ENCODE peak calls at places on chromosome 18, in four cellular contexts. O, W, K and H are unnamed samples.

GRCh38 chr18:68679531-68679930 is 35.4 kb downstream of the TMX3 start:
- DNase-seq in O (no peak), W (peak), K (no peak), H (no peak)

GRCh38 chr18:79924814-79925655 is 26.4 kb downstream of the SLC66A2 start:
- DNase-seq in O (peak), W (no peak), K (no peak), H (no peak)

GRCh38 chr18:58263055-58263732 is 219.2 kb downstream of the NEDD4L start:
- DNase-seq in O (no peak), W (peak), K (peak), H (no peak)

GRCh38 chr18:61286867-61287266 is 46.4 kb upstream of the CDH20 start:
- DNase-seq in O (no peak), W (no peak), K (no peak), H (no peak)

GRCh38 chr18:3585656-3586509 is 135.9 kb downstream of the TGIF1 start:
- DNase-seq in O (peak), W (peak), K (peak), H (no peak)

GRCh38 chr18:56475250-56475649 is 163.1 kb downstream of the TXNL1 start:
- DNase-seq in O (no peak), W (no peak), K (no peak), H (no peak)

GRCh38 chr18:30175061-30175574 is 867.4 kb downstream of the DSC3 start:
- DNase-seq in O (no peak), W (no peak), K (no peak), H (no peak)

GRCh38 chr18:36196239-36196995 is 9.1 kb downstream of the MOCOS start:
- DNase-seq in O (no peak), W (no peak), K (no peak), H (no peak)

GRCh38 chr18:75074196-75075015 is 134.5 kb downstream of the PTGR3 start:
- DNase-seq in O (no peak), W (no peak), K (no peak), H (no peak)

GRCh38 chr18:35777042-35777441 is 195.4 kb upstream of the RMP24 start:
- DNase-seq in O (no peak), W (no peak), K (no peak), H (no peak)

GRCh38 chr18:74994502-74995403 is 214.2 kb downstream of the PTGR3 start:
- DNase-seq in O (no peak), W (peak), K (peak), H (no peak)

GRCh38 chr18:659597-659996 is 2.1 kb downstream of the TYMS start:
- DNase-seq in O (no peak), W (no peak), K (no peak), H (no peak)

GRCh38 chr18:49277395-49278036 is 182.9 kb downstream of the DYM start:
- DNase-seq in O (no peak), W (peak), K (no peak), H (no peak)

GRCh38 chr18:8701546-8702118 is 3.7 kb upstream of the MTCL1 start:
- DNase-seq in O (no peak), W (peak), K (peak), H (no peak)

GRCh38 chr18:46916551-46917107 is 678 bp downstream of the PIAS2 start:
- DNase-seq in O (no peak), W (peak), K (peak), H (no peak)

GRCh38 chr18:67199993-67200617 is 316.4 kb downstream of the DSEL start:
- DNase-seq in O (no peak), W (peak), K (peak), H (no peak)

GRCh38 chr18:11154369-11154982 is 5.1 kb upstream of the PIEZO2 start:
- DNase-seq in O (no peak), W (peak), K (peak), H (no peak)

GRCh38 chr18:77065221-77065981 is 67.2 kb downstream of the MBP start:
- DNase-seq in O (no peak), W (peak), K (peak), H (no peak)

GRCh38 chr18:13987956-13988355 is 72.6 kb upstream of the MC2R start:
- DNase-seq in O (no peak), W (no peak), K (no peak), H (no peak)

GRCh38 chr18:543447-543846 is 36.7 kb upstream of the CETN1 start:
- DNase-seq in O (no peak), W (no peak), K (no peak), H (no peak)

GRCh38 chr18:13313006-13313661 is 94.6 kb downstream of the LDLRAD4 start:
- DNase-seq in O (no peak), W (no peak), K (no peak), H (no peak)

GRCh38 chr18:54284967-54285785 is 15.9 kb downstream of the POLI start:
- DNase-seq in O (no peak), W (peak), K (peak), H (no peak)